ENCODE peak calls at places on chromosomes 6 and 20, in ten cellular contexts. J is CD8-positive, alpha-beta memory T cell; D is hepatocyte; I is stimulated activated CD4-positive, alpha-beta T cell treated with anti-CD3 and anti-CD28 coated beads, Interleukin-12 subunit alpha, Interleukin-12 subunit beta, amount 100 ng/mL, for 48 hours; R is NCI-H774; M is adrenal gland; Y is NT2/D1; P is mesendoderm; H is breast epithelium; Z is fibroblast of the conjunctiva. G is an unnamed sample.

GRCh38 chr6:166112580-166112979 is 55.1 kb downstream of the TBXT start:
- DNase-seq in J (no peak), D (peak), I (no peak), R (peak), M (no peak), Y (no peak), P (no peak), H (no peak), Z (no peak), G (no peak)

GRCh38 chr6:170267688-170268087 is 23.2 kb downstream of the DLL1 start:
- DNase-seq in J (no peak), D (no peak), I (no peak), R (no peak), M (no peak), Y (no peak), P (no peak), H (no peak), Z (no peak), G (no peak)

GRCh38 chr6:89144358-89145041 is 1.4 kb upstream of the PM20D2 start:
- DNase-seq in J (no peak), D (no peak), I (no peak), R (peak), M (no peak), Y (no peak), P (no peak), H (no peak), Z (no peak), G (no peak)

GRCh38 chr6:33926451-33926850 is 122.6 kb upstream of the MLN start:
- DNase-seq in J (no peak), D (no peak), I (no peak), R (peak), M (no peak), Y (no peak), P (peak), H (no peak), Z (no peak), G (no peak)

GRCh38 chr6:156060013-156060412 is 604.4 kb upstream of the NOX3 start:
- DNase-seq in J (no peak), D (no peak), I (no peak), R (no peak), M (no peak), Y (no peak), P (no peak), H (no peak), Z (no peak), G (no peak)

GRCh38 chr6:43628392-43629103 is 516 bp downstream of the GTPBP2 start:
- DNase-seq in J (peak), D (peak), I (peak), R (peak), M (peak), Y (no peak), P (peak), H (no peak), Z (peak), G (peak)

GRCh38 chr6:63644668-63645326 is 9.2 kb downstream of the PHF3 start:
- DNase-seq in J (no peak), D (no peak), I (no peak), R (no peak), M (peak), Y (no peak), P (peak), H (no peak), Z (no peak), G (no peak)

GRCh38 chr6:4780360-4780812 is 4.2 kb downstream of the CDYL start:
- DNase-seq in J (no peak), D (no peak), I (no peak), R (no peak), M (no peak), Y (no peak), P (peak), H (no peak), Z (peak), G (no peak)

GRCh38 chr6:158769696-158770446 is 49.3 kb downstream of the EZR start:
- DNase-seq in J (no peak), D (no peak), I (no peak), R (no peak), M (no peak), Y (no peak), P (peak), H (no peak), Z (no peak), G (no peak)

GRCh38 chr6:169398342-169399105 is 144.9 kb upstream of the THBS2 start:
- DNase-seq in J (no peak), D (no peak), I (no peak), R (no peak), M (no peak), Y (no peak), P (no peak), H (no peak), Z (peak), G (no peak)

GRCh38 chr20:47821481-47822100 is 36.3 kb upstream of the SULF2 start:
- DNase-seq in J (no peak), D (no peak), I (no peak), R (no peak), M (no peak), Y (no peak), P (peak), H (no peak), Z (no peak), G (no peak)

GRCh38 chr6:36839819-36840379 is 655 bp upstream of the CPNE5 start:
- DNase-seq in J (peak), D (peak), I (peak), R (no peak), M (no peak), Y (no peak), P (peak), H (no peak), Z (no peak), G (no peak)

GRCh38 chr6:40377173-40377806 is 209.9 kb downstream of the LRFN2 start:
- DNase-seq in J (no peak), D (no peak), I (no peak), R (no peak), M (no peak), Y (no peak), P (no peak), H (no peak), Z (no peak), G (no peak)

GRCh38 chr6:139250296-139251274 is 41.2 kb downstream of the TXLNB start:
- DNase-seq in J (peak), D (peak), I (peak), R (peak), M (peak), Y (peak), P (peak), H (no peak), Z (peak), G (no peak)

GRCh38 chr6:152723398-152723797 is 25.7 kb downstream of the MYCT1 start:
- DNase-seq in J (no peak), D (no peak), I (no peak), R (no peak), M (no peak), Y (no peak), P (no peak), H (no peak), Z (peak), G (no peak)

G was measured in effector memory CD4-positive, alpha-beta T cell.